ENCODE peak calls at places on chromosomes 4 and X, in six cellular contexts. R is left ventricle myocardium inferior, M is spleen, S is upper lobe of right lung, B is GM20000, T is HFF-Myc. G is an unnamed sample.

GRCh38 chrX:47190445-47191269 is 3.0 kb upstream of the UBA1 start:
- DNase-seq in M (peak; percentile 95), T (peak; percentile 80), B (peak; percentile 89), R (peak; percentile 82), S (peak; percentile 91), G (peak; percentile 95)

GRCh38 chrX:666762-667161 is 36.2 kb downstream of the SHOX start:
- DNase-seq in M (no peak), S (no peak), B (no peak), T (no peak), R (no peak), G (no peak)

GRCh38 chrX:43882294-43882681 is at the start of gene MAOB:
- DNase-seq in S (peak; percentile 72), M (no peak), B (peak; percentile 27), T (no peak), R (peak; percentile 61), G (no peak)

GRCh38 chr4:6150046-6150735 is 50.2 kb downstream of the JAKMIP1 start:
- DNase-seq in M (no peak), S (no peak), T (no peak), B (no peak), R (no peak), G (no peak)

GRCh38 chr4:152729466-152729865 is 49.7 kb upstream of the TMEM154 start:
- DNase-seq in B (no peak), R (no peak), M (no peak), S (no peak), T (no peak), G (no peak)

GRCh38 chrX:48715876-48716502 is 19.5 kb downstream of the SUV39H1 start:
- DNase-seq in S (no peak), B (no peak), M (no peak), T (no peak), R (no peak), G (no peak)

GRCh38 chr4:77178560-77178959 is 21.6 kb downstream of the CCNG2 start:
- DNase-seq in B (no peak), R (no peak), S (no peak), T (no peak), M (no peak), G (no peak)

GRCh38 chr4:14792702-14793227 is 209.5 kb upstream of the CPEB2 start:
- DNase-seq in B (no peak), T (no peak), R (no peak), M (no peak), S (no peak), G (no peak)

GRCh38 chrX:100994352-100995281 is 25.1 kb downstream of the ARL13A start:
- DNase-seq in B (no peak), R (no peak), T (no peak), M (no peak), S (no peak), G (no peak)

GRCh38 chr4:165971446-165971845 is 98.4 kb downstream of the TLL1 start:
- DNase-seq in B (no peak), R (no peak), M (no peak), S (no peak), T (no peak), G (no peak)

GRCh38 chrX:70508296-70508911 is 63.8 kb downstream of the DLG3 start:
- DNase-seq in S (no peak), M (no peak), R (no peak), T (no peak), B (no peak), G (no peak)

GRCh38 chr4:102324725-102325124 is 20.6 kb downstream of the SLC39A8 start:
- DNase-seq in T (no peak), B (no peak), R (no peak), S (no peak), M (no peak), G (no peak)

GRCh38 chr4:10096201-10096975 is 20.2 kb downstream of the WDR1 start:
- DNase-seq in T (peak; percentile 76), M (peak; percentile 90), R (peak; percentile 64), B (peak; percentile 85), S (no peak), G (peak; percentile 89)

GRCh38 chr4:153151535-153152452 is 52.4 kb upstream of the TRIM2 start:
- DNase-seq in M (no peak), S (peak; percentile 89), T (no peak), B (peak; percentile 58), R (no peak), G (no peak)

GRCh38 chrX:102746134-102746584 is 25.6 kb downstream of the GPRASP3 start:
- DNase-seq in R (peak; percentile 26), B (peak; percentile 8), M (peak; percentile 84), T (no peak), S (peak; percentile 66), G (peak; percentile 92)

GRCh38 chrX:117892469-117892868 is 224.1 kb downstream of the KLHL13 start:
- DNase-seq in R (no peak), M (no peak), S (no peak), T (no peak), B (no peak), G (no peak)

GRCh38 chr4:172727631-172728030 is 441.0 kb upstream of the GALNT7 start:
- DNase-seq in S (no peak), M (no peak), T (no peak), R (no peak), B (no peak), G (no peak)

GRCh38 chr4:89878611-89879010 is 16.0 kb upstream of the MMRN1 start:
- DNase-seq in R (no peak), T (no peak), S (no peak), B (no peak), M (no peak), G (no peak)

GRCh38 chrX:18424482-18425198 is 768 bp upstream of the CDKL5 start:
- DNase-seq in B (peak; percentile 26), M (peak; percentile 83), S (peak; percentile 57), T (no peak), R (no peak), G (no peak)

GRCh38 chr4:183106839-183107238 is 7.8 kb downstream of the WWC2 start:
- DNase-seq in B (no peak), R (no peak), M (no peak), S (no peak), T (no peak), G (no peak)
- TF ChIP-seq CTCF in B (no peak), R (no peak), M (no peak), S (no peak), T (no peak), G (peak; percentile 52)

DNA sequence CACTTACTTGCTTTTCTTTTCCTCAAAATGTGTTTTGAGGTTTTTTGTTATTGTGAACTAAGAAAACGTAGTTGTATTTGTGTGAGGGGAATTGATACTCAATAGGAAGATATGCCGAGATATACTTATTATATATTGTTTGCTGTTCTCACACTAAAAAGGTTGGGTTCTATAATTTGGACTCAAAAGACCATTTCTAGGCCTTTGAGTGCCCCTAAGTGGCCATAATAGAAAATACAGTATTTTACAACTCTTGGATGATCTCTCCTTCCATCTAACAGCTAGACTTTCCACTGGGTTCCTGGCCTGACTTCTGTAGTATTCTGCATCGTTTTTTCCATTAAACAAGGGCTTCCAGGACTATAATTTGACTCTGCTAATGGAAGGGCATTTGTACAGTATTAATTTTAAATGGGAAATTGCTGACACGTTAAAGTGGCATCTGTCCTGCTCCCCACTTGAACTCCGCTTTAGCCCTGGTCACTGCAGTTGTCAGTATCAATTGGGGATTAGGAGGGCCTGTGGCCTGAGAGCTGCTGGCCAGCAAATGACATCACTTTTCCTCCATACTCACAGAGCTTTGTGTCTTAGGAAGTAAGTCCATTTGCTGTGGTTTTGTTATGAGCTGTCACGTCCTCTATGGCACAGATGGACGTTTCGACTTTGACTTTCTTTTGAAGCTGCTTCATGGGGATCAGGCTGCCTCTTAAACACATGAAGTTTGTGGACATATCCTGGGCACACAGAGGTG is 176.9 kb downstream of the SLIT2 start:
- DNase-seq in B (no peak), M (no peak), R (no peak), T (no peak), S (no peak), G (no peak)
- TF ChIP-seq CTCF in B (no peak), M (no peak), R (peak; percentile 31), T (peak; percentile 10), S (peak; percentile 17), G (peak; percentile 76)

DNA sequence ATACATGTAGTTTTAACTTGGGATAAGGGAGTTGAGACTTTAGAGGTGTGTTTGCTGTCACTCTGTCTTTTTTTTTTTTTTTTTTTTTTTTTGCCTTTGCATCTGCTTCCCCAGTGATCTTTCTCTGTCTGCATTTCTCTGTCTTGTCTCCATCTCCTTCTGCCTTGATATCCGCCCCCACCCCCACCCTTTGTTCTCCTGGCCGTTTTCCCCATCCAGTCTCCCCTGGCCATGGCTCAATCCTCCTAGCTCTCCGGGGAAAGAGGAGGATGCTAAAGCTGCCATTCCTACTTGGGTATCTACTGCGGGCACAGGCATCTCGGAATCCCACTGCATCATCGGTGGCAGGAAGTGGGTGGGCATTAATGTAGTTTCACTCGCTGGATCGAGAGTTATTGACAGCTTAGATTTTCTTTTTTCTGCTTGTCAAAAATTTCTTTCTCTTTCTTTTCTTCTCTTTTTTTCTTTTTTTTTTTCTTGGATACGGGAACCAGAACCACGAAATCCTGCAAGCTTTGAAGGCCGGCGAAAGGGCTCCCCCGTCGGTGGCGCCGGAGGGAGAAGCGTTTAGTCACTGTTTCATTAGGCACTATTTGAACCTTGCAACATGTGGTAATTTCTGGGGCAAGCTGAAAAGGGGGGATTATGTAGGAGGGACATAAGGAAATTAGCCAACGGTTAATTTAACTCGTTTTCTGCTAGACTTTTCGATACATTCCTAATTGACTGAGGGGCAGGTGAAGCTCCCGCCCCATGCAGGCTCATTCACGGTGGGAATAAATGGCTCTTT is 8.2 kb downstream of the GSX2 start:
- DNase-seq in M (no peak), B (no peak), R (no peak), T (no peak), S (no peak), G (no peak)
- TF ChIP-seq CTCF in M (no peak), B (no peak), R (no peak), T (peak; percentile 9), S (no peak), G (peak; percentile 40)

DNA sequence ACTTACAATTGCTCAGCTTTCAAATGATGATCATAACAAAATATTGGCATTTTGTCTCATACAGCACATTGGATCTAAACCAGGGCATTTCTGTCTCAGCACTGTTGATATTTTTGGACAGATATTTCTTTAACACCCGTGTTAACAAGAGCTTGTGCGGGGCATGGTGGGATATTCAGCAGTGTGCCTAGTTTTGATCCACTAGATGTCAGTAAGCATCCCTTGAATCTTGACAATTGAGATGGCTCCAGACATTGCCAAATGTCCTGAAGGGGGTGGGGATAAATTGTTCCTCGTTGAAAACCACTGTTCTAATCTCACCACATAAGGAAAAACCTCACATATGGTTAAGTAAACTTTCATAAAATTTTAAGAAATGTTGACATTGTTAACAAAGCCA is 806.3 kb downstream of the STIM2 start:
- DNase-seq in B (no peak), T (no peak), M (no peak), S (no peak), R (no peak), G (no peak)
- TF ChIP-seq CTCF in B (no peak), T (no peak), M (no peak), S (no peak), R (peak; percentile 14), G (peak; percentile 60)

G was measured in chondrocyte.